ENCODE peak calls at places on chromosomes 13 and 19, in ten cellular contexts. S is memory B cell; R is activated B cell treated with CpG ODN at 0.5 μM for 24 hours; A is CD8-positive, alpha-beta T cell; I is SK-N-SH treated with all-trans-retinoic acid at 6 μM for 48 hours; Z is activated CD8-positive, alpha-beta T cell treated with anti-CD3 and anti-CD28 coated beads, Interleukin-2, amount 10 ng/mL, durations not matched to agents 7 days and 5 days; V is natural killer cell; J is IMR-90; E is effector memory CD8-positive, alpha-beta T cell; H is left cardiac atrium. F is an unnamed sample.

GRCh38 chr19:33241530-33242101 is 16.0 kb upstream of the SLC7A10 start:
- ATAC-seq in E (peak; percentile 83), J (peak; percentile 69), H (peak; percentile 55), R (no peak), I (peak; percentile 51), S (peak; percentile 62), V (peak; percentile 84), Z (peak; percentile 38), A (peak; percentile 34), F (peak; percentile 64)

GRCh38 chr13:46012404-46012803 is 40.1 kb downstream of the ZC3H13 start:
- ATAC-seq in E (no peak), R (no peak), S (no peak), A (no peak), H (no peak), J (no peak), V (no peak), I (no peak), Z (no peak), F (peak; percentile 82)

GRCh38 chr19:3969435-3970312 is 1.2 kb downstream of the DAPK3 start:
- ATAC-seq in Z (no peak), R (no peak), A (no peak), H (peak; percentile 22), J (peak; percentile 1), I (peak; percentile 20), V (no peak), S (no peak), E (no peak), F (no peak)

GRCh38 chr19:4181053-4181508 is 1.3 kb downstream of the SIRT6 start:
- ATAC-seq in S (no peak), J (no peak), R (no peak), V (no peak), A (no peak), I (no peak), E (no peak), H (no peak), Z (no peak), F (no peak)

GRCh38 chr19:56441206-56441792 is 35.8 kb downstream of the ZNF667 start:
- ATAC-seq in V (no peak), E (no peak), R (no peak), J (no peak), A (no peak), S (no peak), I (no peak), H (no peak), Z (no peak), F (no peak)

GRCh38 chr13:48258002-48258401 is 25.0 kb downstream of the ITM2B start:
- ATAC-seq in H (no peak), J (no peak), E (no peak), V (no peak), S (no peak), I (no peak), R (no peak), Z (no peak), A (no peak), F (no peak)

GRCh38 chr19:11378319-11379189 is 4.1 kb downstream of the SWSAP1 start:
- ATAC-seq in I (no peak), A (no peak), E (no peak), S (no peak), J (no peak), V (no peak), H (no peak), R (no peak), Z (no peak), F (no peak)

GRCh38 chr19:8681345-8682021 is 17.1 kb downstream of the ACTL9 start:
- ATAC-seq in S (no peak), J (no peak), R (no peak), A (no peak), H (no peak), V (no peak), E (no peak), I (no peak), Z (no peak), F (no peak)

GRCh38 chr19:7987084-7987768 is 18.2 kb downstream of the ELAVL1 start:
- ATAC-seq in I (peak; percentile 29), R (no peak), E (no peak), H (no peak), J (peak; percentile 40), S (no peak), V (no peak), A (no peak), Z (no peak), F (no peak)

GRCh38 chr13:24574847-24575246 is 62.3 kb upstream of the PARP4 start:
- ATAC-seq in A (no peak), I (no peak), J (no peak), V (no peak), Z (no peak), H (no peak), S (no peak), R (no peak), E (no peak), F (peak; percentile 87)

GRCh38 chr13:104592127-104592526 is 1525.9 kb upstream of the SLC10A2 start:
- ATAC-seq in R (no peak), S (no peak), A (no peak), Z (no peak), V (no peak), H (no peak), I (peak; percentile 90), J (peak; percentile 77), E (no peak), F (no peak)

GRCh38 chr19:39752390-39752789 is 14.6 kb upstream of the CLC start:
- ATAC-seq in R (no peak), V (no peak), E (no peak), J (no peak), A (no peak), S (no peak), Z (no peak), I (no peak), H (no peak), F (peak; percentile 88)

GRCh38 chr13:59991395-59991794 is 172.3 kb downstream of the DIAPH3 start:
- ATAC-seq in Z (no peak), S (no peak), I (no peak), E (no peak), H (no peak), V (no peak), R (no peak), J (no peak), A (no peak), F (no peak)

GRCh38 chr13:104297075-104297474 is 1230.9 kb upstream of the SLC10A2 start:
- ATAC-seq in E (no peak), V (no peak), I (no peak), A (no peak), H (no peak), J (peak; percentile 57), R (no peak), Z (no peak), S (no peak), F (no peak)

GRCh38 chr19:38304866-38305429 is 897 bp downstream of the C19orf33 start:
- ATAC-seq in S (no peak), I (no peak), R (no peak), Z (no peak), J (no peak), H (peak; percentile 92), E (no peak), A (no peak), V (no peak), F (peak; percentile 14)

GRCh38 chr19:1053176-1054101 is 13.5 kb upstream of the ARHGAP45 start:
- ATAC-seq in H (no peak), V (no peak), R (no peak), A (no peak), I (peak; percentile 21), E (no peak), J (no peak), S (no peak), Z (peak; percentile 12), F (no peak)

GRCh38 chr13:100130930-100131511 is 42.1 kb downstream of the PCCA start:
- ATAC-seq in A (no peak), E (no peak), R (no peak), S (no peak), Z (no peak), H (peak; percentile 58), J (no peak), I (no peak), V (no peak), F (no peak)

GRCh38 chr19:4149518-4150288 is 3.7 kb upstream of the CREB3L3 start:
- ATAC-seq in I (no peak), V (no peak), Z (no peak), E (no peak), H (peak; percentile 81), R (peak; percentile 31), A (no peak), J (no peak), S (peak; percentile 26), F (no peak)

GRCh38 chr13:107545946-107546502 is 669.3 kb downstream of the LIG4 start:
- ATAC-seq in J (no peak), Z (no peak), A (no peak), E (no peak), R (no peak), I (no peak), H (peak; percentile 47), V (no peak), S (no peak), F (no peak)

GRCh38 chr13:104014803-104015645 is 948.8 kb upstream of the SLC10A2 start:
- ATAC-seq in I (no peak), J (peak; percentile 37), E (no peak), V (no peak), R (no peak), A (no peak), S (no peak), H (peak; percentile 54), Z (no peak), F (no peak)

GRCh38 chr13:53310786-53311185 is 282.2 kb downstream of the OLFM4 start:
- ATAC-seq in A (no peak), J (no peak), I (no peak), S (no peak), R (no peak), H (no peak), Z (no peak), V (no peak), E (no peak), F (no peak)

GRCh38 chr13:26529441-26529840 is 28.0 kb upstream of the WASF3 start:
- ATAC-seq in Z (no peak), A (no peak), J (peak; percentile 81), I (peak; percentile 73), R (no peak), H (no peak), V (no peak), S (no peak), E (no peak), F (no peak)

GRCh38 chr19:15437355-15438123 is 12.2 kb downstream of the WIZ start:
- ATAC-seq in E (no peak), H (no peak), I (no peak), A (no peak), V (no peak), R (no peak), S (no peak), Z (no peak), J (peak; percentile 65), F (no peak)

GRCh38 chr13:74825170-74825948 is 656.6 kb downstream of the TBC1D4 start:
- ATAC-seq in I (no peak), S (no peak), Z (no peak), E (no peak), J (peak; percentile 56), A (no peak), V (no peak), H (peak; percentile 50), R (no peak), F (no peak)

GRCh38 chr13:74090869-74091605 is 43.2 kb downstream of the KLF12 start:
- ATAC-seq in Z (peak; percentile 77), H (no peak), S (no peak), A (peak; percentile 66), I (no peak), J (no peak), R (no peak), V (peak; percentile 71), E (peak; percentile 95), F (peak; percentile 92)

GRCh38 chr13:23921451-23921888 is 24.2 kb upstream of the C1QTNF9B start:
- ATAC-seq in Z (peak; percentile 49), V (peak; percentile 52), A (peak; percentile 40), I (peak; percentile 75), S (no peak), J (peak; percentile 61), E (peak; percentile 54), H (peak; percentile 38), R (no peak), F (peak; percentile 40)

GRCh38 chr13:30113983-30114491 is 193.3 kb downstream of the KATNAL1 start:
- ATAC-seq in J (no peak), H (peak; percentile 25), Z (no peak), R (no peak), A (no peak), V (no peak), I (no peak), E (no peak), S (no peak), F (no peak)

GRCh38 chr13:42760949-42761348 is 20.4 kb upstream of the FAM216B start:
- ATAC-seq in Z (no peak), I (no peak), E (no peak), J (no peak), S (no peak), R (no peak), A (no peak), H (peak; percentile 70), V (no peak), F (no peak)

F was measured in activated T-helper 17 cell treated with anti-CD3 and anti-CD28 coated beads, Interleukin-2, amount 50 U/mL, for 72 hours.